ENCODE peak calls at places on chromosome 16, in seven cellular contexts. W is mesothelial cell of epicardium; V is stimulated activated CD4-positive, alpha-beta T cell treated with anti-CD3 and anti-CD28 coated beads, Interleukin-12 subunit alpha, Interleukin-12 subunit beta, amount 100 ng/mL, for 24 hours; R is GM04504; N is CD8-positive, alpha-beta T cell; B is NT2/D1; D is thoracic aorta. O is an unnamed sample.

GRCh38 chr16:51994597-51994996 is 552.3 kb downstream of the TOX3 start:
- DNase-seq in W (peak), V (no peak), R (no peak), N (no peak), B (no peak), D (no peak), O (no peak)

GRCh38 chr16:10752843-10753523 is 9.3 kb downstream of the NUBP1 start:
- DNase-seq in W (no peak), V (no peak), R (no peak), N (no peak), B (no peak), D (no peak), O (no peak)

GRCh38 chr16:54284319-54284930 is 2.2 kb downstream of the IRX3 start:
- DNase-seq in W (no peak), V (no peak), R (no peak), N (no peak), B (no peak), D (no peak), O (no peak)

GRCh38 chr16:70738083-70738977 is 52.5 kb upstream of the MTSS2 start:
- DNase-seq in W (no peak), V (no peak), R (peak), N (peak), B (no peak), D (no peak), O (no peak)

GRCh38 chr16:59748531-59748930 is 1014.4 kb upstream of the GOT2 start:
- DNase-seq in W (no peak), V (no peak), R (no peak), N (no peak), B (no peak), D (no peak), O (no peak)

GRCh38 chr16:19588661-19589060 is 33.2 kb downstream of the VPS35L start:
- DNase-seq in W (no peak), V (no peak), R (no peak), N (no peak), B (no peak), D (no peak), O (no peak)

GRCh38 chr16:49395021-49395420 is 21.4 kb downstream of the C16orf78 start:
- DNase-seq in W (no peak), V (no peak), R (no peak), N (no peak), B (no peak), D (no peak), O (no peak)

GRCh38 chr16:57299009-57299718 is 14.7 kb upstream of the PLLP start:
- DNase-seq in W (no peak), V (no peak), R (no peak), N (no peak), B (no peak), D (peak), O (no peak)

GRCh38 chr16:9489823-9490467 is 398.5 kb downstream of the HAPSTR1 start:
- DNase-seq in W (no peak), V (no peak), R (no peak), N (no peak), B (no peak), D (no peak), O (no peak)

GRCh38 chr16:81755915-81756644 is 23.0 kb upstream of the PLCG2 start:
- DNase-seq in W (no peak), V (no peak), R (no peak), N (no peak), B (no peak), D (no peak), O (no peak)

GRCh38 chr16:31513126-31513525 is 4.9 kb upstream of the RUSF1 start:
- DNase-seq in W (no peak), V (no peak), R (peak), N (no peak), B (no peak), D (no peak), O (no peak)

GRCh38 chr16:85335584-85336492 is 223.6 kb upstream of the CIBAR2 start:
- DNase-seq in W (no peak), V (no peak), R (no peak), N (no peak), B (no peak), D (no peak), O (no peak)

GRCh38 chr16:53529529-53529928 is 26.5 kb upstream of the AKTIP start:
- DNase-seq in W (no peak), V (no peak), R (no peak), N (no peak), B (no peak), D (no peak), O (no peak)

GRCh38 chr16:77193377-77193776 is 2.4 kb downstream of the MON1B start:
- DNase-seq in W (no peak), V (no peak), R (no peak), N (no peak), B (no peak), D (no peak), O (no peak)

GRCh38 chr16:74667215-74667765 is 613 bp upstream of the RFWD3 start:
- DNase-seq in W (no peak), V (peak), R (no peak), N (peak), B (no peak), D (no peak), O (no peak)

GRCh38 chr16:69724981-69725479 is 1.3 kb downstream of the NQO1 start:
- DNase-seq in W (no peak), V (no peak), R (no peak), N (no peak), B (no peak), D (no peak), O (no peak)

GRCh38 chr16:1785846-1786170 is 3.0 kb downstream of the NUBP2 start:
- DNase-seq in W (no peak), V (no peak), R (no peak), N (no peak), B (no peak), D (no peak), O (no peak)

GRCh38 chr16:3038256-3038655 is 1.5 kb upstream of the BICDL2 start:
- DNase-seq in W (no peak), V (no peak), R (no peak), N (no peak), B (no peak), D (no peak), O (no peak)

GRCh38 chr16:7443108-7443507 is 110.5 kb downstream of the RBFOX1 start:
- DNase-seq in W (no peak), V (no peak), R (no peak), N (no peak), B (no peak), D (no peak), O (no peak)

GRCh38 chr16:12092347-12092882 is 115.9 kb downstream of the SNX29 start:
- DNase-seq in W (no peak), V (no peak), R (peak), N (no peak), B (no peak), D (no peak), O (no peak)

GRCh38 chr16:74601131-74601871 is 5.6 kb downstream of the GLG1 start:
- DNase-seq in W (no peak), V (no peak), R (no peak), N (peak), B (no peak), D (no peak), O (peak)

GRCh38 chr16:88924834-88925539 is 52.0 kb downstream of the CBFA2T3 start:
- DNase-seq in W (no peak), V (no peak), R (peak), N (no peak), B (peak), D (no peak), O (no peak)

GRCh38 chr16:30924086-30924714 is 828 bp downstream of the FBXL19 start:
- DNase-seq in W (no peak), V (no peak), R (no peak), N (no peak), B (no peak), D (no peak), O (no peak)

GRCh38 chr16:80577485-80578280 is 36.9 kb downstream of the DYNLRB2 start:
- DNase-seq in W (no peak), V (no peak), R (no peak), N (no peak), B (no peak), D (no peak), O (no peak)

GRCh38 chr16:71428883-71429282 is 13.0 kb downstream of the TLE7 start:
- DNase-seq in W (no peak), V (no peak), R (no peak), N (no peak), B (no peak), D (no peak), O (no peak)

GRCh38 chr16:46836521-46837292 is 5.7 kb upstream of the C16orf87 start:
- DNase-seq in W (no peak), V (no peak), R (no peak), N (no peak), B (no peak), D (no peak), O (no peak)

GRCh38 chr16:88719267-88719932 is 13.1 kb downstream of the CTU2 start:
- DNase-seq in W (no peak), V (no peak), R (no peak), N (no peak), B (no peak), D (no peak), O (no peak)

O was measured in CD4-positive, CD25-positive, alpha-beta regulatory T cell.